ENCODE peak calls at places on chromosome 22, in six cellular contexts. P, M, V, Y, N and O are unnamed samples.

GRCh38 chr22:45603631-45604030 is 68.0 kb upstream of the ATXN10 start:
- DNase-seq in P (no peak), M (no peak), V (no peak), Y (no peak), N (no peak), O (no peak)

GRCh38 chr22:33652596-33652995 is 267.7 kb downstream of the LARGE1 start:
- DNase-seq in P (no peak), M (no peak), V (no peak), Y (no peak), N (no peak), O (no peak)

GRCh38 chr22:46150615-46151423 is 493 bp downstream of the PPARA start:
- DNase-seq in P (no peak), M (no peak), V (peak; percentile 50), Y (peak; percentile 85), N (peak; percentile 78), O (peak; percentile 83)

GRCh38 chr22:28413612-28414011 is 266.0 kb downstream of the TTC28 start:
- DNase-seq in P (no peak), M (no peak), V (no peak), Y (no peak), N (no peak), O (no peak)

GRCh38 chr22:32122899-32123298 is 36.2 kb downstream of the C22orf42 start:
- DNase-seq in P (no peak), M (no peak), V (no peak), Y (no peak), N (no peak), O (no peak)

GRCh38 chr22:43365715-43366440 is 22.7 kb upstream of the SCUBE1 start:
- DNase-seq in P (no peak), M (no peak), V (no peak), Y (no peak), N (no peak), O (no peak)

GRCh38 chr22:50578776-50579310 is 616 bp upstream of the CPT1B start:
- DNase-seq in P (no peak), M (no peak), V (no peak), Y (no peak), N (no peak), O (no peak)

GRCh38 chr22:21585389-21585788 is 17.9 kb downstream of the UBE2L3 start:
- DNase-seq in P (no peak), M (no peak), V (no peak), Y (no peak), N (no peak), O (no peak)

GRCh38 chr22:43385770-43386641 is 25.8 kb upstream of the MPPED1 start:
- DNase-seq in P (peak; percentile 46), M (peak; percentile 77), V (peak; percentile 50), Y (peak; percentile 90), N (peak; percentile 87), O (peak; percentile 91)

GRCh38 chr22:20607157-20607907 is 99.9 kb downstream of the MED15 start:
- DNase-seq in P (no peak), M (no peak), V (no peak), Y (peak; percentile 15), N (no peak), O (peak; percentile 30)

GRCh38 chr22:47918276-47918928 is 1156.0 kb downstream of the TBC1D22A start:
- DNase-seq in P (no peak), M (no peak), V (peak; percentile 39), Y (no peak), N (no peak), O (no peak)

GRCh38 chr22:48974443-48975251 is 853.0 kb downstream of the BRD1 start:
- DNase-seq in P (no peak), M (no peak), V (no peak), Y (no peak), N (no peak), O (no peak)